ENCODE peak calls at places on chromosomes 1 and 21, in ten cellular contexts. R is B cell, B is breast epithelium, Q is epithelial cell of esophagus, V is fibroblast of pulmonary artery, D is Calu3, Y is neural crest cell, L is K562, U is bronchial epithelial cell, S is GM20000. A is an unnamed sample.
A peak's percentile ranks its signal among the peaks of the same experiment; 100 is the strongest.

GRCh38 chr1:44594871-44595735 is 79.2 kb downstream of the TMEM53 start:
- DNase-seq in D (peak; percentile 87), L (peak; percentile 98), S (peak; percentile 89), Q (peak; percentile 63), V (peak; percentile 54), B (peak; percentile 70), R (peak; percentile 92), Y (peak; percentile 94), U (peak; percentile 25), A (peak; percentile 89)

GRCh38 chr1:75345538-75346292 is 211.5 kb downstream of the LHX8 start:
- DNase-seq in L (no peak), Q (peak; percentile 66), D (no peak), U (peak; percentile 52), Y (no peak), R (no peak), B (no peak), S (no peak), V (peak; percentile 85), A (no peak)

GRCh38 chr1:39105841-39106765 is 80.0 kb downstream of the NDUFS5 start:
- DNase-seq in L (peak; percentile 71), B (no peak), Q (peak; percentile 43), U (no peak), S (peak; percentile 62), D (peak; percentile 20), Y (peak; percentile 30), R (peak; percentile 58), V (peak; percentile 67), A (peak; percentile 73)

GRCh38 chr1:159598196-159598595 is 10.6 kb downstream of the APCS start:
- DNase-seq in D (peak; percentile 54), Y (no peak), S (no peak), L (no peak), B (no peak), R (no peak), Q (peak; percentile 86), U (peak; percentile 91), V (peak; percentile 90), A (no peak)

GRCh38 chr1:4132525-4133308 is 232.6 kb upstream of the C1orf174 start:
- DNase-seq in Y (no peak), R (no peak), B (no peak), S (no peak), L (no peak), V (no peak), U (no peak), Q (no peak), D (no peak), A (no peak)

GRCh38 chr1:63847308-63847910 is 73.6 kb downstream of the ROR1 start:
- DNase-seq in B (no peak), Q (peak; percentile 80), V (no peak), L (no peak), U (peak; percentile 12), Y (no peak), R (no peak), S (no peak), D (no peak), A (no peak)

GRCh38 chr1:22527555-22528296 is 35.6 kb upstream of the EPHA8 start:
- DNase-seq in S (no peak), R (no peak), B (no peak), V (peak; percentile 11), D (no peak), U (no peak), L (no peak), Q (no peak), Y (no peak), A (no peak)

GRCh38 chr1:164796916-164797315 is 237.9 kb downstream of the PBX1 start:
- DNase-seq in V (no peak), Y (no peak), L (no peak), R (no peak), S (no peak), D (no peak), B (no peak), Q (no peak), U (no peak), A (no peak)

GRCh38 chr1:235468009-235468408 is 36.2 kb downstream of the B3GALNT2 start:
- DNase-seq in B (no peak), D (no peak), V (peak; percentile 35), U (no peak), S (no peak), Y (no peak), Q (no peak), R (no peak), L (no peak), A (no peak)

GRCh38 chr1:202242080-202242419 is 48.5 kb downstream of the LGR6 start:
- DNase-seq in D (no peak), Q (no peak), V (no peak), Y (no peak), L (no peak), U (no peak), S (no peak), B (no peak), R (no peak), A (no peak)

GRCh38 chr1:55321947-55322346 is 106.8 kb upstream of the USP24 start:
- DNase-seq in V (no peak), L (no peak), B (no peak), D (no peak), U (peak; percentile 59), S (no peak), Q (peak; percentile 29), R (no peak), Y (no peak), A (no peak)

GRCh38 chr1:24318238-24318987 is 744 bp upstream of the GRHL3 start:
- DNase-seq in L (no peak), Y (no peak), U (peak; percentile 69), V (peak; percentile 25), B (no peak), S (no peak), Q (peak; percentile 76), R (no peak), D (no peak), A (peak; percentile 38)

GRCh38 chr1:70290248-70290647 is 64.3 kb downstream of the ANKRD13C start:
- DNase-seq in Y (no peak), S (no peak), V (peak; percentile 37), D (no peak), B (no peak), Q (peak; percentile 49), R (no peak), L (no peak), U (peak; percentile 68), A (no peak)

GRCh38 chr1:1232224-1232800 is at the start of gene B3GALT6:
- DNase-seq in R (no peak), D (no peak), L (no peak), V (no peak), B (no peak), Q (no peak), S (no peak), Y (no peak), U (no peak), A (no peak)

GRCh38 chr1:19957779-19958178 is 21.6 kb downstream of the PLA2G2A start:
- DNase-seq in U (no peak), L (no peak), Q (no peak), R (no peak), V (no peak), B (no peak), Y (no peak), D (no peak), S (no peak), A (no peak)
- TF ChIP-seq CTCF in U (peak; percentile 8), L (no peak), Q (no peak), R (no peak), V (peak; percentile 20), B (no peak), Y (no peak), D (no peak), S (no peak), A (no peak)

GRCh38 chr1:151885479-151885878 is 23.8 kb downstream of the THEM4 start:
- DNase-seq in Y (no peak), U (peak; percentile 97), R (no peak), L (no peak), D (no peak), V (no peak), S (no peak), Q (peak; percentile 96), B (no peak), A (no peak)

GRCh38 chr1:151887028-151887427 is 22.3 kb downstream of the THEM4 start:
- DNase-seq in Q (peak; percentile 92), U (peak; percentile 89), Y (no peak), V (peak; percentile 86), R (no peak), L (no peak), B (no peak), D (peak; percentile 14), S (no peak), A (no peak)

GRCh38 chr1:151892190-151892589 is 17.1 kb downstream of the THEM4 start:
- DNase-seq in Y (no peak), S (no peak), Q (no peak), L (no peak), B (no peak), U (no peak), R (no peak), V (peak; percentile 70), D (no peak), A (no peak)

GRCh38 chr1:151891515-151891914 is 17.8 kb downstream of the THEM4 start:
- DNase-seq in B (no peak), D (no peak), Y (no peak), Q (no peak), S (no peak), V (no peak), L (no peak), R (no peak), U (no peak), A (no peak)

GRCh38 chr1:151888972-151889570 is 20.2 kb downstream of the THEM4 start:
- DNase-seq in S (peak; percentile 26), B (no peak), V (no peak), R (no peak), Y (no peak), U (peak; percentile 42), L (no peak), D (no peak), Q (peak; percentile 45), A (peak; percentile 30)
- TF ChIP-seq CTCF in S (peak; percentile 15), B (no peak), V (peak; percentile 31), R (peak; percentile 68), Y (peak; percentile 67), U (peak; percentile 24), L (peak; percentile 57), D (peak; percentile 58), Q (peak; percentile 40), A (peak; percentile 59)

GRCh38 chr1:72620453-72620852 is 338.1 kb upstream of the NEGR1 start:
- DNase-seq in Q (no peak), D (no peak), L (no peak), S (no peak), R (no peak), U (no peak), Y (no peak), B (no peak), V (peak; percentile 14), A (no peak)

DNA sequence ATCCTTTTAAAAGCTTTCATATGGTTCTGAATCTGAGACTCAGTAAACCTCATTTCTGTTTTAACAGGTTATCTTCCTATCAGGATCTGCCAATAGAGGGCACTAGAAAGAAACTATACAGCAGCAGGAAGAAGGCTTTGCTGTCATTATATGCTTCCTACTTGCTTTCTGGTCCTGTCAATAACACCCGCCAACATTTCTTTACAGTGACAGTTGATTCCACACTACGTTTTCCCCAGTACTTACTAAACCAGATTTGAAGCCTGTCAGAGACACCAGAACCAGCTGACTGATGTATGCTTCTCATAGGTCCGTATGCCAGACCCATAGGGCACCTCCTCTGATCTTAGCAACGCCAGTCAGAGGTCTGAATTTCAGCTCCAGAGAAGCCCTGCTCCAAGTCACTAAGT is 341.0 kb upstream of the NEGR1 start:
- DNase-seq in Q (peak; percentile 57), V (peak; percentile 62), Y (peak; percentile 1), B (no peak), R (no peak), L (no peak), D (peak; percentile 9), U (peak; percentile 48), S (peak; percentile 10), A (peak; percentile 72)
- TF ChIP-seq CTCF in Q (peak; percentile 68), V (peak; percentile 75), Y (peak; percentile 78), B (peak; percentile 25), R (no peak), L (no peak), D (peak; percentile 32), U (peak; percentile 56), S (no peak), A (peak; percentile 67)

GRCh38 chr21:36908260-36908908 is 58.1 kb downstream of the HLCS start:
- DNase-seq in L (no peak), S (no peak), U (peak; percentile 23), D (no peak), R (no peak), Y (no peak), B (no peak), V (peak; percentile 47), Q (no peak), A (no peak)
- TF ChIP-seq CTCF in L (no peak), S (no peak), U (peak; percentile 14), D (no peak), R (no peak), Y (peak; percentile 36), B (no peak), V (peak; percentile 21), Q (no peak), A (peak; percentile 16)

A was measured in hepatocyte.